ENCODE peak calls at places on chromosomes 16 and 17, in nine cellular contexts. U is left colon; A is amniotic stem cell; L is RCC 7860; B is GM03348; N is GM04503; S is SK-N-DZ; D is GM06990; E is activated CD4-positive, alpha-beta T cell treated with anti-CD3 and anti-CD28 coated beads, Interleukin-2, amount 50 U/mL, for 4 hours. J is an unnamed sample.

GRCh38 chr16:67150058-67150832 is 553 bp downstream of the B3GNT9 start:
- DNase-seq in U (peak; percentile 49), A (no peak), L (no peak), B (peak; percentile 86), N (no peak), S (peak; percentile 86), D (no peak), E (peak; percentile 62), J (peak; percentile 84)

GRCh38 chr16:4578961-4579530 is 22.9 kb downstream of the C16orf96 start:
- DNase-seq in U (no peak), A (no peak), L (no peak), B (no peak), N (no peak), S (no peak), D (no peak), E (no peak), J (no peak)

GRCh38 chr17:80568246-80568645 is 23.6 kb downstream of the RPTOR start:
- DNase-seq in U (no peak), A (no peak), L (no peak), B (no peak), N (no peak), S (no peak), D (no peak), E (no peak), J (peak; percentile 37)

GRCh38 chr17:41496803-41497484 is 7.2 kb upstream of the KRT36 start:
- DNase-seq in U (peak; percentile 82), A (peak; percentile 16), L (peak; percentile 89), B (peak; percentile 95), N (peak; percentile 51), S (peak; percentile 33), D (peak; percentile 56), E (peak; percentile 31), J (peak; percentile 92)

GRCh38 chr17:64406321-64407200 is 15.9 kb upstream of the PECAM1 start:
- DNase-seq in U (no peak), A (no peak), L (no peak), B (no peak), N (no peak), S (no peak), D (no peak), E (no peak), J (peak; percentile 28)

GRCh38 chr17:41976142-41976768 is 9.7 kb downstream of the CNP start:
- DNase-seq in U (no peak), A (no peak), L (no peak), B (peak; percentile 69), N (no peak), S (no peak), D (no peak), E (no peak), J (peak; percentile 40)

GRCh38 chr17:74219576-74220133 is 6.3 kb downstream of the TTYH2 start:
- DNase-seq in U (no peak), A (no peak), L (no peak), B (no peak), N (no peak), S (no peak), D (no peak), E (no peak), J (no peak)

GRCh38 chr16:5505093-5505887 is 407.7 kb upstream of the EEF2KMT start:
- DNase-seq in U (no peak), A (no peak), L (no peak), B (no peak), N (no peak), S (peak; percentile 93), D (no peak), E (no peak), J (no peak)

GRCh38 chr16:85187002-85187401 is 74.7 kb upstream of the CIBAR2 start:
- DNase-seq in U (no peak), A (no peak), L (no peak), B (peak; percentile 80), N (no peak), S (peak; percentile 69), D (no peak), E (no peak), J (peak; percentile 63)

GRCh38 chr17:20612635-20613034 is 33.1 kb downstream of the CDRT15L2 start:
- DNase-seq in U (no peak), A (no peak), L (no peak), B (no peak), N (no peak), S (no peak), D (no peak), E (no peak), J (no peak)

GRCh38 chr17:1491406-1492248 is 859 bp downstream of the MYO1C start:
- DNase-seq in U (peak; percentile 81), A (peak; percentile 37), L (no peak), B (peak; percentile 96), N (no peak), S (no peak), D (peak; percentile 68), E (no peak), J (peak; percentile 35)

GRCh38 chr17:13353590-13353989 is 248.1 kb downstream of the HS3ST3A1 start:
- DNase-seq in U (peak; percentile 4), A (peak; percentile 29), L (no peak), B (peak; percentile 55), N (no peak), S (peak; percentile 98), D (no peak), E (no peak), J (no peak)

GRCh38 chr17:71430281-71430680 is 690.5 kb upstream of the SOX9 start:
- DNase-seq in U (no peak), A (no peak), L (no peak), B (no peak), N (no peak), S (no peak), D (no peak), E (no peak), J (no peak)

GRCh38 chr16:3879258-3879886 is 1.1 kb downstream of the CREBBP start:
- DNase-seq in U (peak; percentile 46), A (no peak), L (no peak), B (peak; percentile 21), N (no peak), S (no peak), D (peak; percentile 51), E (no peak), J (peak; percentile 20)

GRCh38 chr17:28380572-28380907 is 9.0 kb downstream of the SARM1 start:
- DNase-seq in U (no peak), A (no peak), L (no peak), B (no peak), N (no peak), S (no peak), D (no peak), E (no peak), J (no peak)

GRCh38 chr16:22206847-22207714 is 1.0 kb downstream of the EEF2K start:
- DNase-seq in U (peak; percentile 83), A (no peak), L (peak; percentile 35), B (peak; percentile 78), N (no peak), S (no peak), D (peak; percentile 80), E (peak; percentile 63), J (peak; percentile 42)

GRCh38 chr16:27365142-27366089 is 36.6 kb upstream of the IL21R start:
- DNase-seq in U (no peak), A (no peak), L (peak; percentile 90), B (no peak), N (no peak), S (no peak), D (no peak), E (no peak), J (peak; percentile 45)

GRCh38 chr16:19307587-19308241 is 22.2 kb downstream of the CLEC19A start:
- DNase-seq in U (no peak), A (no peak), L (no peak), B (no peak), N (no peak), S (no peak), D (no peak), E (no peak), J (no peak)

GRCh38 chr17:71405101-71405500 is 715.7 kb upstream of the SOX9 start:
- DNase-seq in U (no peak), A (no peak), L (no peak), B (no peak), N (no peak), S (peak; percentile 56), D (no peak), E (no peak), J (no peak)

GRCh38 chr17:76625496-76625895 is 18.1 kb downstream of the ST6GALNAC1 start:
- DNase-seq in U (no peak), A (no peak), L (no peak), B (no peak), N (no peak), S (no peak), D (no peak), E (no peak), J (no peak)

GRCh38 chr16:2046889-2047329 is 725 bp downstream of the NTHL1 start:
- DNase-seq in U (no peak), A (no peak), L (no peak), B (no peak), N (no peak), S (no peak), D (no peak), E (no peak), J (no peak)

GRCh38 chr17:63699638-63700527 is at the start of gene LIMD2:
- DNase-seq in U (peak; percentile 76), A (no peak), L (no peak), B (peak; percentile 82), N (no peak), S (peak; percentile 65), D (peak; percentile 85), E (peak; percentile 82), J (no peak)

GRCh38 chr17:6577686-6578263 is 21.4 kb upstream of the PITPNM3 start:
- DNase-seq in U (peak; percentile 63), A (no peak), L (no peak), B (no peak), N (no peak), S (no peak), D (no peak), E (no peak), J (no peak)

GRCh38 chr17:74282587-74283370 is 8.7 kb downstream of the DNAI2 start:
- DNase-seq in U (no peak), A (no peak), L (no peak), B (no peak), N (no peak), S (no peak), D (peak; percentile 44), E (peak; percentile 35), J (no peak)

GRCh38 chr16:89922884-89923639 is at the start of gene TUBB3:
- DNase-seq in U (peak; percentile 72), A (peak; percentile 69), L (peak; percentile 72), B (peak; percentile 99), N (no peak), S (peak; percentile 95), D (peak; percentile 78), E (no peak), J (peak; percentile 82)

GRCh38 chr16:56625943-56626654 is 518 bp downstream of the MT1E start:
- DNase-seq in U (peak; percentile 49), A (no peak), L (peak; percentile 53), B (peak; percentile 73), N (no peak), S (no peak), D (no peak), E (no peak), J (peak; percentile 83)

GRCh38 chr17:35752471-35752870 is 568 bp downstream of the GAS2L2 start:
- DNase-seq in U (no peak), A (no peak), L (no peak), B (no peak), N (no peak), S (no peak), D (no peak), E (no peak), J (no peak)

GRCh38 chr16:886084-886543 is 84.7 kb downstream of the LMF1 start:
- DNase-seq in U (no peak), A (no peak), L (no peak), B (no peak), N (no peak), S (peak; percentile 55), D (no peak), E (no peak), J (no peak)

GRCh38 chr17:4802228-4802627 is at the start of gene C17orf114:
- DNase-seq in U (no peak), A (no peak), L (no peak), B (no peak), N (no peak), S (no peak), D (no peak), E (no peak), J (no peak)

GRCh38 chr17:39754958-39755549 is 17.3 kb downstream of the GRB7 start:
- DNase-seq in U (no peak), A (no peak), L (no peak), B (no peak), N (no peak), S (no peak), D (no peak), E (no peak), J (no peak)

GRCh38 chr16:596736-597060 is 6.8 kb downstream of the RAB40C start:
- DNase-seq in U (no peak), A (no peak), L (no peak), B (no peak), N (no peak), S (no peak), D (no peak), E (no peak), J (no peak)

J was measured in choroid plexus epithelial cell.